ENCODE peak calls at places on chromosomes 11 and 22, in six cellular contexts. F is GM03348, M is iPS-NIHi11, P is left colon, E is HCT116, Z is body of pancreas. R is an unnamed sample.

GRCh38 chr11:35526370-35526792 is 965 bp upstream of the PAMR1 start:
- DNase-seq in Z (no peak), M (no peak), F (no peak), E (peak; percentile 27), P (no peak), R (no peak)

GRCh38 chr11:112655386-112655785 is 305.8 kb upstream of the NCAM1 start:
- DNase-seq in M (no peak), P (peak; percentile 42), Z (peak; percentile 23), F (peak; percentile 77), E (no peak), R (no peak)

GRCh38 chr11:63670738-63671321 is 346 bp downstream of the ATL3 start:
- DNase-seq in F (peak; percentile 79), M (peak; percentile 72), P (peak; percentile 58), Z (peak; percentile 63), E (no peak), R (no peak)

GRCh38 chr11:120801801-120802689 is 221.9 kb upstream of the TBCEL start:
- DNase-seq in E (peak; percentile 32), F (peak; percentile 85), M (peak; percentile 86), Z (peak; percentile 57), P (no peak), R (no peak)

GRCh38 chr11:75264356-75264755 is 23.8 kb downstream of the TPBGL start:
- DNase-seq in F (no peak), P (peak; percentile 13), E (no peak), M (no peak), Z (no peak), R (no peak)

GRCh38 chr11:83033972-83034672 is 37.6 kb downstream of the RAB30 start:
- DNase-seq in E (no peak), F (peak; percentile 81), Z (peak; percentile 64), M (no peak), P (peak; percentile 55), R (no peak)

GRCh38 chr22:19875061-19875530 is 20.4 kb upstream of the GNB1L start:
- DNase-seq in P (peak; percentile 18), Z (peak; percentile 10), F (no peak), M (no peak), E (no peak), R (no peak)

GRCh38 chr11:110759972-110760381 is 47.7 kb upstream of the ARHGAP20 start:
- DNase-seq in M (no peak), P (peak; percentile 31), E (no peak), F (no peak), Z (no peak), R (no peak)

GRCh38 chr22:32323513-32324164 is 34.0 kb upstream of the RFPL3 start:
- DNase-seq in P (no peak), F (no peak), E (no peak), Z (no peak), M (no peak), R (no peak)

GRCh38 chr11:77140231-77140959 is 12.3 kb downstream of the MYO7A start:
- DNase-seq in P (no peak), E (no peak), M (peak; percentile 61), Z (peak; percentile 82), F (peak; percentile 48), R (no peak)

GRCh38 chr11:130124096-130124495 is 35.5 kb upstream of the ST14 start:
- DNase-seq in E (peak; percentile 61), M (no peak), Z (peak; percentile 30), P (peak; percentile 51), F (peak; percentile 87), R (no peak)

GRCh38 chr11:9091044-9091936 is at the start of gene SCUBE2:
- DNase-seq in F (peak; percentile 81), E (no peak), Z (no peak), M (peak; percentile 79), P (no peak), R (no peak)

GRCh38 chr11:6559375-6559774 is 44.0 kb downstream of the RRP8 start:
- DNase-seq in F (no peak), Z (no peak), E (no peak), P (no peak), M (no peak), R (no peak)

GRCh38 chr22:49850959-49851815 is 2.5 kb upstream of the ZBED4 start:
- DNase-seq in P (no peak), F (no peak), Z (no peak), M (no peak), E (no peak), R (no peak)

GRCh38 chr22:46936378-46936916 is 174.0 kb downstream of the TBC1D22A start:
- DNase-seq in F (no peak), P (no peak), M (no peak), E (no peak), Z (no peak), R (no peak)

GRCh38 chr11:134393638-134394037 is 18.4 kb downstream of the B3GAT1 start:
- DNase-seq in F (no peak), M (peak; percentile 82), E (peak; percentile 2), Z (no peak), P (no peak), R (no peak)

GRCh38 chr11:34501500-34501899 is 12.1 kb downstream of the ELF5 start:
- DNase-seq in M (peak; percentile 38), Z (no peak), E (no peak), P (no peak), F (peak; percentile 91), R (no peak)

GRCh38 chr11:126997196-126997595 is 3.4 kb downstream of the KIRREL3 start:
- DNase-seq in E (no peak), P (no peak), M (no peak), F (peak; percentile 51), Z (no peak), R (no peak)

GRCh38 chr11:62881579-62882427 is 1.1 kb downstream of the SLC3A2 start:
- DNase-seq in Z (peak; percentile 97), P (peak; percentile 97), M (no peak), F (peak; percentile 95), E (peak; percentile 90), R (no peak)

GRCh38 chr11:134562941-134563471 is 151.0 kb upstream of the B3GAT1 start:
- DNase-seq in M (no peak), Z (no peak), P (no peak), E (no peak), F (no peak), R (no peak)

GRCh38 chr22:25081409-25081824 is 118.2 kb upstream of the CRYBB3 start:
- DNase-seq in M (peak; percentile 70), Z (peak; percentile 38), F (peak; percentile 49), E (peak; percentile 15), P (no peak), R (no peak)

GRCh38 chr11:2555891-2556290 is 111.1 kb downstream of the KCNQ1 start:
- DNase-seq in Z (no peak), E (no peak), M (no peak), F (no peak), P (peak; percentile 5), R (no peak)

GRCh38 chr22:45424241-45424731 is 10.8 kb downstream of the RIBC2 start:
- DNase-seq in F (no peak), Z (no peak), E (no peak), M (no peak), P (no peak), R (no peak)

GRCh38 chr22:28442264-28442950 is 237.2 kb downstream of the TTC28 start:
- DNase-seq in P (peak; percentile 73), F (peak; percentile 92), M (peak; percentile 95), Z (peak; percentile 85), E (peak; percentile 6), R (no peak)

GRCh38 chr22:50621491-50621880 is 6.5 kb downstream of the ARSA start:
- DNase-seq in F (peak; percentile 5), Z (no peak), P (no peak), E (no peak), M (no peak), R (no peak)

GRCh38 chr11:13831707-13832106 is 130.8 kb upstream of the SPON1 start:
- DNase-seq in F (no peak), M (no peak), P (no peak), E (no peak), Z (peak; percentile 18), R (no peak)

GRCh38 chr22:35629406-35630234 is 12.5 kb upstream of the MB start:
- DNase-seq in Z (peak; percentile 64), P (no peak), M (peak; percentile 43), E (peak; percentile 87), F (peak; percentile 96), R (peak; percentile 98)

GRCh38 chr11:118202599-118203422 is 22.0 kb downstream of the JAML start:
- DNase-seq in F (no peak), M (no peak), Z (peak; percentile 21), E (no peak), P (peak; percentile 89), R (no peak)